ENCODE peak calls at places on chromosomes 11 and 22, in ten cellular contexts. Y, L, W, G, Z, B, D, S, C and A are unnamed samples.

GRCh38 chr22:44583854-44584253 is 85.8 kb upstream of the RTL6 start:
- DNase-seq in G (peak; percentile 51), L (peak; percentile 22), S (no peak), Y (no peak), Z (no peak), B (no peak), W (no peak), C (no peak), D (no peak), A (no peak)

GRCh38 chr11:43694477-43694876 is 13.9 kb downstream of the HSD17B12 start:
- DNase-seq in Y (no peak), C (no peak), G (no peak), Z (no peak), L (no peak), W (no peak), S (no peak), B (no peak), D (no peak), A (no peak)

GRCh38 chr11:76787911-76788596 is 4.9 kb downstream of the TSKU start:
- DNase-seq in W (peak; percentile 59), L (no peak), G (no peak), Y (no peak), S (no peak), D (no peak), Z (peak; percentile 57), C (no peak), B (no peak), A (no peak)

GRCh38 chr22:49540084-49540483 is 287.6 kb downstream of the BRD1 start:
- DNase-seq in G (no peak), Y (no peak), C (no peak), S (no peak), B (no peak), D (no peak), W (no peak), Z (no peak), L (no peak), A (no peak)

GRCh38 chr11:95589893-95590612 is 199.5 kb downstream of the FAM76B start:
- DNase-seq in W (no peak), Z (no peak), G (no peak), Y (no peak), S (no peak), B (no peak), D (no peak), C (no peak), L (no peak), A (no peak)

GRCh38 chr11:121244861-121245260 is 47.7 kb upstream of the SC5D start:
- DNase-seq in D (no peak), Z (no peak), L (no peak), S (no peak), G (no peak), Y (no peak), B (no peak), W (no peak), C (no peak), A (no peak)

GRCh38 chr11:20611892-20612291 is 12.5 kb downstream of the SLC6A5 start:
- DNase-seq in B (no peak), W (no peak), L (no peak), D (no peak), Z (no peak), S (no peak), Y (no peak), C (no peak), G (no peak), A (no peak)

GRCh38 chr11:119195680-119196079 is 10.4 kb downstream of the NHERF4 start:
- DNase-seq in Z (peak; percentile 64), L (no peak), G (peak; percentile 96), B (no peak), S (no peak), C (no peak), W (no peak), D (no peak), Y (peak; percentile 80), A (no peak)

GRCh38 chr11:5004429-5005274 is 10.0 kb downstream of the OR51L1 start:
- DNase-seq in S (peak; percentile 53), W (peak; percentile 36), G (peak; percentile 40), Z (peak; percentile 81), C (no peak), Y (peak; percentile 38), D (no peak), B (peak; percentile 36), L (no peak), A (peak; percentile 21)

GRCh38 chr11:95299078-95299611 is 68.1 kb upstream of the SESN3 start:
- DNase-seq in W (no peak), B (peak; percentile 63), D (no peak), C (no peak), Z (no peak), Y (no peak), L (no peak), S (no peak), G (no peak), A (no peak)

GRCh38 chr11:19988598-19988997 is 171.7 kb downstream of the DBX1 start:
- DNase-seq in B (no peak), Y (peak; percentile 55), D (no peak), W (peak; percentile 62), L (peak; percentile 77), S (no peak), C (no peak), Z (peak; percentile 44), G (peak; percentile 73), A (peak; percentile 18)

GRCh38 chr11:93032580-93032979 is 63.1 kb downstream of the MTNR1B start:
- DNase-seq in S (no peak), W (no peak), G (no peak), Z (no peak), C (no peak), D (no peak), Y (no peak), B (no peak), L (no peak), A (no peak)

GRCh38 chr11:67371549-67372231 is 1.7 kb downstream of the CLCF1 start:
- DNase-seq in L (no peak), Z (peak; percentile 77), Y (no peak), W (no peak), S (no peak), C (no peak), B (peak; percentile 17), G (peak; percentile 66), D (no peak), A (no peak)

GRCh38 chr22:38033522-38034277 is 23.5 kb upstream of the PICK1 start:
- DNase-seq in D (no peak), Y (no peak), S (no peak), L (no peak), Z (no peak), G (peak; percentile 26), B (no peak), C (no peak), W (no peak), A (no peak)

GRCh38 chr11:63610604-63611394 is 3.4 kb downstream of the PLAAT3 start:
- DNase-seq in B (no peak), D (no peak), S (no peak), Z (no peak), W (no peak), L (no peak), G (peak; percentile 81), C (no peak), Y (peak; percentile 31), A (no peak)

GRCh38 chr11:61056566-61056965 is 45.7 kb upstream of the CD5 start:
- DNase-seq in G (no peak), S (no peak), B (no peak), D (no peak), W (no peak), Y (no peak), C (no peak), Z (no peak), L (no peak), A (no peak)

GRCh38 chr11:3655548-3655947 is 10.6 kb downstream of the ART1 start:
- DNase-seq in W (no peak), G (no peak), Z (no peak), Y (no peak), D (no peak), S (no peak), C (no peak), B (no peak), L (no peak), A (no peak)

GRCh38 chr11:75023446-75024067 is 34.8 kb downstream of the NEU3 start:
- DNase-seq in Z (no peak), B (no peak), G (peak; percentile 17), L (no peak), S (no peak), Y (no peak), W (no peak), D (no peak), C (no peak), A (no peak)

GRCh38 chr22:18070556-18071306 is 7.1 kb upstream of the PEX26 start:
- DNase-seq in Y (no peak), B (no peak), Z (no peak), L (peak; percentile 32), D (no peak), C (no peak), G (no peak), S (no peak), W (no peak), A (no peak)

GRCh38 chr22:24938741-24939341 is 7.7 kb downstream of the LHFPL7 start:
- DNase-seq in S (peak; percentile 38), Y (peak; percentile 17), C (peak; percentile 18), G (peak; percentile 55), L (no peak), Z (peak; percentile 72), W (no peak), D (no peak), B (peak; percentile 34), A (peak; percentile 20)

GRCh38 chr11:6742260-6742659 is 29.5 kb downstream of the OR2AG2 start:
- DNase-seq in S (no peak), C (no peak), G (no peak), B (no peak), Y (no peak), W (no peak), Z (no peak), L (no peak), D (no peak), A (no peak)

GRCh38 chr11:66189031-66189745 is 79.3 kb upstream of the RAB1B start:
- DNase-seq in L (no peak), G (no peak), W (no peak), B (no peak), C (no peak), Y (peak; percentile 28), D (no peak), S (no peak), Z (no peak), A (no peak)

GRCh38 chr11:101996106-101996505 is 51.1 kb upstream of the CFAP300 start:
- DNase-seq in C (no peak), Y (no peak), W (no peak), L (no peak), D (no peak), Z (no peak), S (no peak), G (no peak), B (peak; percentile 87), A (no peak)

GRCh38 chr22:32699686-32700085 is 101.8 kb upstream of the TIMP3 start:
- DNase-seq in G (no peak), W (no peak), D (no peak), Y (no peak), Z (no peak), B (no peak), C (no peak), S (no peak), L (no peak), A (no peak)

GRCh38 chr22:41491379-41492100 is 22.6 kb downstream of the ACO2 start:
- DNase-seq in Y (no peak), L (no peak), Z (no peak), G (no peak), S (no peak), W (no peak), B (no peak), C (no peak), D (no peak), A (no peak)